ENCODE peak calls at places on chromosomes 5 and 9, in eight cellular contexts. S is brain microvascular endothelial cell, G is myocyte, D is left ventricle myocardium inferior, N is pulmonary artery endothelial cell, B is EL, U is neuronal stem cell, I is T-helper 9 cell. F is an unnamed sample.

GRCh38 chr5:170745481-170746061 is 38.0 kb upstream of the GABRP start:
- DNase-seq in S (no peak), G (peak; percentile 29), D (peak; percentile 67), N (no peak), B (peak; percentile 83), U (no peak), I (no peak), F (peak; percentile 35)

GRCh38 chr9:21357479-21358290 is 7.0 kb upstream of the IFNA6 start:
- DNase-seq in S (no peak), G (peak; percentile 12), D (no peak), N (no peak), B (no peak), U (no peak), I (no peak), F (peak; percentile 3)

GRCh38 chr5:53037141-53037859 is 48.1 kb downstream of the ITGA2 start:
- DNase-seq in S (no peak), G (peak; percentile 6), D (no peak), N (peak; percentile 57), B (peak; percentile 70), U (no peak), I (no peak), F (peak; percentile 52)

GRCh38 chr5:123047706-123048105 is 11.2 kb upstream of the PPIC start:
- DNase-seq in S (no peak), G (peak; percentile 5), D (no peak), N (no peak), B (peak; percentile 26), U (no peak), I (no peak), F (peak; percentile 50)

GRCh38 chr5:16953729-16954128 is 17.6 kb upstream of the MYO10 start:
- DNase-seq in S (no peak), G (no peak), D (no peak), N (no peak), B (no peak), U (no peak), I (no peak), F (no peak)

GRCh38 chr9:69678843-69679538 is 6.8 kb upstream of the APBA1 start:
- DNase-seq in S (no peak), G (no peak), D (no peak), N (no peak), B (peak; percentile 17), U (no peak), I (no peak), F (no peak)

GRCh38 chr5:23631283-23632045 is 124.1 kb downstream of the PRDM9 start:
- DNase-seq in S (peak; percentile 2), G (no peak), D (no peak), N (no peak), B (no peak), U (no peak), I (no peak), F (no peak)

GRCh38 chr9:6777218-6777902 is 19.6 kb downstream of the KDM4C start:
- DNase-seq in S (no peak), G (no peak), D (no peak), N (no peak), B (no peak), U (no peak), I (no peak), F (no peak)

GRCh38 chr9:121674952-121675351 is 23.5 kb downstream of the DAB2IP start:
- DNase-seq in S (peak; percentile 54), G (no peak), D (no peak), N (no peak), B (peak; percentile 70), U (no peak), I (no peak), F (no peak)

GRCh38 chr9:13461588-13461987 is 182.1 kb upstream of the MPDZ start:
- DNase-seq in S (no peak), G (no peak), D (no peak), N (no peak), B (no peak), U (no peak), I (no peak), F (no peak)

GRCh38 chr5:139710370-139711066 is 62.4 kb downstream of the CXXC5 start:
- DNase-seq in S (peak; percentile 63), G (peak; percentile 57), D (peak; percentile 43), N (no peak), B (peak; percentile 54), U (peak; percentile 75), I (peak; percentile 60), F (no peak)

GRCh38 chr5:134763221-134763620 is 4.6 kb downstream of the DDX46 start:
- DNase-seq in S (no peak), G (no peak), D (no peak), N (no peak), B (no peak), U (no peak), I (no peak), F (no peak)

F was measured in SJSA1.